ENCODE peak calls at places on chromosomes 4 and X, in eight cellular contexts. W is GM23248, G is astrocyte, C is neural progenitor cell, Q is PC-3, R is H9, P is HCT116, X is mesendoderm. D is an unnamed sample.

GRCh38 chrX:136667446-136668168 is 19.6 kb downstream of the CD40LG start:
- DNase-seq in W (no peak), G (no peak), C (no peak), Q (no peak), R (no peak), P (no peak), X (peak; percentile 33), D (no peak)

GRCh38 chrX:21961142-21961541 is 20.6 kb downstream of the SMS start:
- DNase-seq in W (peak; percentile 13), G (no peak), C (no peak), Q (no peak), R (no peak), P (no peak), X (no peak), D (peak; percentile 13)

GRCh38 chr4:66639361-66639760 is 905.9 kb downstream of the CENPC start:
- DNase-seq in W (no peak), G (peak; percentile 23), C (no peak), Q (peak; percentile 80), R (no peak), P (no peak), X (no peak), D (peak; percentile 38)

GRCh38 chr4:71360844-71361243 is 22.0 kb downstream of the SLC4A4 start:
- DNase-seq in W (no peak), G (no peak), C (no peak), Q (no peak), R (no peak), P (no peak), X (no peak), D (no peak)

GRCh38 chrX:151754042-151754419 is 19.5 kb downstream of the CNGA2 start:
- DNase-seq in W (peak; percentile 88), G (peak; percentile 85), C (no peak), Q (peak; percentile 59), R (peak; percentile 36), P (peak; percentile 10), X (peak; percentile 66), D (peak; percentile 88)

GRCh38 chr4:133694416-133694815 is 507.2 kb downstream of the PABPC4L start:
- DNase-seq in W (no peak), G (peak; percentile 45), C (no peak), Q (no peak), R (no peak), P (no peak), X (no peak), D (peak; percentile 52)

GRCh38 chr4:169183581-169183980 is 87.2 kb downstream of the SH3RF1 start:
- DNase-seq in W (no peak), G (no peak), C (no peak), Q (no peak), R (no peak), P (no peak), X (no peak), D (no peak)

GRCh38 chrX:100973411-100973810 is 3.9 kb downstream of the ARL13A start:
- DNase-seq in W (peak; percentile 49), G (peak; percentile 50), C (no peak), Q (peak; percentile 86), R (no peak), P (no peak), X (no peak), D (peak; percentile 27)

GRCh38 chrX:13119386-13119785 is 75.0 kb upstream of the FAM9C start:
- DNase-seq in W (peak; percentile 64), G (no peak), C (peak; percentile 55), Q (peak; percentile 71), R (no peak), P (no peak), X (no peak), D (peak; percentile 28)

GRCh38 chr4:129428454-129428853 is 332.5 kb downstream of the C4orf33 start:
- DNase-seq in W (no peak), G (no peak), C (no peak), Q (no peak), R (no peak), P (no peak), X (no peak), D (no peak)

GRCh38 chr4:177107288-177107901 is 202.3 kb upstream of the NEIL3 start:
- DNase-seq in W (peak; percentile 67), G (peak; percentile 35), C (no peak), Q (no peak), R (no peak), P (no peak), X (no peak), D (peak; percentile 10)

GRCh38 chrX:74383611-74384010 is 37.7 kb upstream of the SLC16A2 start:
- DNase-seq in W (peak; percentile 61), G (peak; percentile 40), C (peak; percentile 44), Q (peak; percentile 83), R (peak; percentile 57), P (peak; percentile 13), X (peak; percentile 71), D (peak; percentile 55)

GRCh38 chrX:110863883-110864282 is 68.3 kb upstream of the CHRDL1 start:
- DNase-seq in W (no peak), G (no peak), C (no peak), Q (no peak), R (no peak), P (no peak), X (no peak), D (no peak)

GRCh38 chr4:14581741-14582140 is 420.5 kb upstream of the CPEB2 start:
- DNase-seq in W (no peak), G (no peak), C (peak; percentile 76), Q (no peak), R (no peak), P (no peak), X (no peak), D (no peak)

GRCh38 chr4:14583331-14583730 is 418.9 kb upstream of the CPEB2 start:
- DNase-seq in W (no peak), G (no peak), C (no peak), Q (peak; percentile 58), R (no peak), P (no peak), X (no peak), D (no peak)

GRCh38 chr4:14583752-14584151 is 418.5 kb upstream of the CPEB2 start:
- DNase-seq in W (no peak), G (no peak), C (no peak), Q (no peak), R (no peak), P (no peak), X (no peak), D (no peak)

GRCh38 chr4:14582658-14583057 is 419.6 kb upstream of the CPEB2 start:
- DNase-seq in W (no peak), G (no peak), C (peak; percentile 10), Q (no peak), R (no peak), P (no peak), X (no peak), D (no peak)

DNA sequence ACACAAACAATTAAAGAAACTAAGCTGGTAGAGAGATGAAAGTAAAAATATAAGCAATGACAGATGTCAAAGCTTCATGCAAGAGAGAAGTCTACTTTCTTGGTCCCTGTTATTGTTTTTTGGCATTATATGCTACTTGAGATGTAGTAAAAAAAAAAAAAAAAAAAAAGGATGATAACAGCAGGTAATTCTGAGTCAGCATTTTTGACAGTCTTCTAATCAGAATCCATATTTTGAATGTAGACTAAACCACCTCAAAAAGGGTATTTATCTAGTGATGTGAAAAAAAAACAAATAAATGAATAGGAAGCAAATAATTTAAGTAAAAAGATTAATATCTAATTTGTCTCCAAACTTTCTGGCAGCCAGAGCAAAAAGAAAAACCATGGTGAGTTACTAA is 422.2 kb upstream of the CPEB2 start:
- DNase-seq in W (no peak), G (no peak), C (no peak), Q (no peak), R (no peak), P (no peak), X (no peak), D (no peak)
- H3K79me2 ChIP-seq in W (no peaks in the 10 kb centered on the region), G (no peaks in the 10 kb centered on the region), C (no peaks in the 10 kb centered on the region), Q (no peaks in the 10 kb centered on the region), R (no peaks in the 10 kb centered on the region), P (no peaks in the 10 kb centered on the region), X (no peaks in the 10 kb centered on the region), D (no peaks in the 10 kb centered on the region)

DNA sequence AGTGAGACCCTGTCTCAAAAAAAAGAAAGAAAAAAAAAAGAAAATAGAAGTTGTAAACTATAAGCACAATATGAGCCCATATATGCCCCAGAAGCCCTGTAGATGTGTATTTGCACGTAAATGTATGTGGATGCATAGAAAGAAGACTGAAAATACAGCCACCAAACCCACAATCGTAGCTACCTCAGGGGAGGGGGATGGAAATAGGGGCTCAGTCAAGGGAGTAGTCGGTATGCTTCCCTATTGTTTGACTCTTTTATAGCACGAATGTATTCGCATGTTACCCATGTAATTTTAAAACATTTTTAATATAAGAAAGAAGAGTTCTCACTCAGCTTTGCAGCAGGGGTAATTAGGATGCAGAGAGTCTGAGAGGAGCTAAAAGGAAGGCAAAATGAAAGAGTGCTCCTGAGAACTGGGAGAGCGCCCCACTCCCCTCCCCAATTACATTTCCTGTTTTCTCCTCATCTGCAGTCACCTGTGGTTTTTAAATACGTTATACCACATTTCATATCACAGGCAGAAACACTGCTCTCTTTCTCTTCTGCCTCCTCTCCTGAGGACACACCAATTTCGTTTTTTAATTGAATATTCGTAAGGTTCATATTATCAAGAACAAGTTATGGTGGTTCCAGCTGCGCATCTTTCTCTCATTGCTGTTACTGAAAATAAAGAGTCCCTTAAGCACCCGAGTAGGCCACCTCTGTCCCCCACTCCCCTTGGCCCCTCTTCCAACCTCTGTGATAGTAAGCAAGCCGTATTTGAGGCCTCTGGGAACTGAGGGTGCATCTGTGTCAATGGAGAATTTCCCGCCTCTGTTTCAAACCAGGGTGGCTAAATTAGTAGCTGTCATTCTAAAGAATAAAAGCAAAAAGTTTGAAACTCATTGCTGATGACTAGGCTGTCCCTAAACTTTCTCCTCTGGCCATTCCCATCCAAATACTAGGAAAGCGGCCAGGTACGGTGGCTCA is 10.7 kb downstream of the SEPTIN6 start:
- DNase-seq in W (no peak), G (no peak), C (no peak), Q (no peak), R (no peak), P (no peak), X (no peak), D (no peak)
- H3K79me2 ChIP-seq in W (peaks cover 13% of the 10 kb centered on the region), G (no peaks in the 10 kb centered on the region), C (no peaks in the 10 kb centered on the region), Q (no peaks in the 10 kb centered on the region), R (no peaks in the 10 kb centered on the region), P (no peaks in the 10 kb centered on the region), X (no peaks in the 10 kb centered on the region), D (no peaks in the 10 kb centered on the region)

GRCh38 chr4:92580816-92581215 is 277.1 kb downstream of the GRID2 start:
- DNase-seq in W (no peak), G (no peak), C (no peak), Q (no peak), R (no peak), P (no peak), X (no peak), D (no peak)
- H3K79me2 ChIP-seq in W (no peaks in the 10 kb centered on the region), G (no peaks in the 10 kb centered on the region), C (no peaks in the 10 kb centered on the region), Q (no peaks in the 10 kb centered on the region), R (peaks cover 3% of the 10 kb centered on the region), P (no peaks in the 10 kb centered on the region), X (peaks cover 15% of the 10 kb centered on the region), D (no peaks in the 10 kb centered on the region)

GRCh38 chr4:88008133-88008621 is 742 bp downstream of the PKD2 start:
- DNase-seq in W (peak; percentile 80), G (peak; percentile 50), C (peak; percentile 75), Q (peak; percentile 35), R (peak; percentile 52), P (no peak), X (peak; percentile 75), D (peak; percentile 48)

GRCh38 chr4:88012652-88013051 is 5.2 kb downstream of the PKD2 start:
- DNase-seq in W (no peak), G (no peak), C (no peak), Q (no peak), R (no peak), P (no peak), X (no peak), D (no peak)

GRCh38 chr4:88009871-88010270 is 2.4 kb downstream of the PKD2 start:
- DNase-seq in W (peak; percentile 42), G (no peak), C (peak; percentile 15), Q (no peak), R (no peak), P (no peak), X (no peak), D (no peak)

GRCh38 chr4:88008624-88009235 is 1.3 kb downstream of the PKD2 start:
- DNase-seq in W (peak; percentile 59), G (peak; percentile 70), C (no peak), Q (peak; percentile 4), R (no peak), P (no peak), X (no peak), D (peak; percentile 75)

GRCh38 chr4:88010921-88011320 is 3.5 kb downstream of the PKD2 start:
- DNase-seq in W (peak; percentile 28), G (peak; percentile 51), C (no peak), Q (no peak), R (no peak), P (no peak), X (no peak), D (peak; percentile 20)
- H3K79me2 ChIP-seq in W (peaks cover 78% of the 10 kb centered on the region), G (peaks cover 82% of the 10 kb centered on the region), C (peaks cover 82% of the 10 kb centered on the region), Q (peaks cover 73% of the 10 kb centered on the region), R (peaks cover 35% of the 10 kb centered on the region), P (peaks cover 51% of the 10 kb centered on the region), X (peaks cover 51% of the 10 kb centered on the region), D (peaks cover 79% of the 10 kb centered on the region)

D was measured in fibroblast of lung.